ENCODE peak calls at places on chromosomes 1 and 21, in five cellular contexts. P is WERI-Rb-1, D is prostate gland, M is choroid plexus epithelial cell, R is mucosa of descending colon. T is an unnamed sample.

GRCh38 chr1:201538618-201539551 is at the start of gene NAV1:
- DNase-seq in R (peak), M (no peak), D (no peak), P (peak), T (no peak)

GRCh38 chr1:159821171-159821867 is 5.4 kb upstream of the SLAMF8 start:
- DNase-seq in R (no peak), P (peak), M (peak), D (no peak), T (no peak)

GRCh38 chr1:154474802-154475201 is 27.2 kb upstream of the TDRD10 start:
- DNase-seq in D (no peak), M (peak), P (no peak), R (peak), T (peak)

GRCh38 chr21:37965088-37965805 is 49.0 kb upstream of the KCNJ6 start:
- DNase-seq in D (no peak), P (no peak), R (no peak), M (no peak), T (no peak)

GRCh38 chr1:17540255-17541001 is 930 bp downstream of the ARHGEF10L start:
- DNase-seq in M (no peak), P (peak), R (peak), D (peak), T (no peak)

GRCh38 chr1:30461640-30462039 is 261.7 kb downstream of the MATN1 start:
- DNase-seq in D (no peak), M (no peak), P (no peak), R (no peak), T (no peak)

GRCh38 chr1:215665212-215665611 is 98.1 kb downstream of the KCTD3 start:
- DNase-seq in R (no peak), M (peak), D (no peak), P (no peak), T (peak)

GRCh38 chr1:184941735-184942134 is 32.6 kb downstream of the NIBAN1 start:
- DNase-seq in P (no peak), R (no peak), M (no peak), D (no peak), T (no peak)

GRCh38 chr1:21669033-21669286 is 197 bp downstream of the RAP1GAP start:
- DNase-seq in P (no peak), R (peak), M (no peak), D (no peak), T (no peak)

GRCh38 chr1:21667348-21668231 is 1.6 kb downstream of the RAP1GAP start:
- DNase-seq in D (no peak), P (no peak), M (no peak), R (no peak), T (no peak)

GRCh38 chr1:21666572-21667320 is 2.4 kb downstream of the RAP1GAP start:
- DNase-seq in R (no peak), P (peak), D (no peak), M (no peak), T (no peak)

GRCh38 chr1:21669287-21670058 is at the start of gene RAP1GAP:
- DNase-seq in D (peak), P (peak), M (no peak), R (peak), T (no peak)

GRCh38 chr1:21668232-21669032 is 725 bp downstream of the RAP1GAP start:
- DNase-seq in M (no peak), R (peak), P (no peak), D (no peak), T (no peak)
- H3K4me3 ChIP-seq in M (peak), R (no peak), P (peak), D (peak), T (no peak)

GRCh38 chr1:180150982-180151381 is 3.7 kb upstream of the QSOX1 start:
- DNase-seq in P (no peak), D (no peak), R (no peak), M (peak), T (no peak)
- TF ChIP-seq CTCF in P (no peak), D (no peak), R (no peak), M (no peak), T (no peak)

DNA sequence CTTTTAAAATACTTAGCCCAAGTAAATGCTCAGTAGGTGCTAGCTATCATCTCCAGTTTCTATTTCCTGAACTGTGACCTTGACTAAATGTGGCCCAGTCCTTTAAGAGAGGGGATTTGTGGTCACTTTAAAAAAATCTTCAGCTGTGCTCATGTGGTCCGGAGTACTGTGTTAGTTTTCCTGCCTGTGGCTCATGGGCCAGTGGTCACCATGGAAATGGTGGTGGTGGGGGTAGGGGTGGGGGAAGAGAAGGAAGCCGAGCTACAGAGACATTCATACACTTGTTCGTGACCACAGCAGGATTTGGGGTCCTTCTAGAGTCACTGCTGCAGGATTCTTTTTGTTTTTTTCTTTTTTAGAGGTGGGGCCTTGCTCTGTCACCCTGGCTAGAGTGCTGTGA is 25.7 kb downstream of the KIF26B start:
- DNase-seq in P (no peak), R (no peak), D (no peak), M (no peak), T (no peak)
- H3K4me3 ChIP-seq in P (no peak), R (no peak), D (no peak), M (no peak), T (no peak)

GRCh38 chr1:164636744-164637143 is 77.8 kb downstream of the PBX1 start:
- DNase-seq in M (no peak), R (no peak), P (no peak), D (no peak), T (no peak)
- TF ChIP-seq CTCF in M (no peak), R (no peak), P (no peak), D (no peak), T (no peak)

GRCh38 chr1:38041941-38042834 is 4.4 kb downstream of the POU3F1 start:
- DNase-seq in M (no peak), P (no peak), R (no peak), D (no peak), T (no peak)

GRCh38 chr1:38046333-38046883 is at the start of gene POU3F1:
- DNase-seq in M (no peak), P (no peak), R (no peak), D (no peak), T (no peak)

GRCh38 chr1:38043036-38043747 is 3.4 kb downstream of the POU3F1 start:
- DNase-seq in D (no peak), R (no peak), M (no peak), P (no peak), T (no peak)

GRCh38 chr1:38045431-38046332 is 911 bp downstream of the POU3F1 start:
- DNase-seq in D (no peak), P (peak), R (no peak), M (peak), T (no peak)

GRCh38 chr1:38044224-38045215 is 2.1 kb downstream of the POU3F1 start:
- DNase-seq in R (no peak), D (no peak), P (no peak), M (no peak), T (no peak)
- H3K4me3 ChIP-seq in R (no peak), D (no peak), P (peak), M (peak), T (peak)